ENCODE peak calls at places on chromosome 12, in five cellular contexts. One of them, this sample, is unnamed.

GRCh38 chr12:123391546-123392343 is 7.8 kb downstream of the KMT5A start:
- DNase-seq in HCT116: no peak
- DNase-seq in HepG2: no peak
- DNase-seq in GM12878: no peak
- DNase-seq in A549: no peak
- DNase-seq in this sample: no peak

GRCh38 chr12:111673503-111673902 is 12.3 kb downstream of the BRAP start:
- DNase-seq in GM12878: no peak
- DNase-seq in HCT116: peak; percentile 33
- DNase-seq in A549: no peak
- DNase-seq in HepG2: peak; percentile 31
- DNase-seq in this sample: no peak

GRCh38 chr12:76878045-76878898 is 547 bp downstream of the CSRP2 start:
- DNase-seq in GM12878: no peak
- DNase-seq in A549: peak; percentile 70
- DNase-seq in HepG2: peak; percentile 23
- DNase-seq in HCT116: peak; percentile 15
- DNase-seq in this sample: peak; percentile 74

GRCh38 chr12:31491819-31492598 is 98.9 kb downstream of the DENND5B start:
- DNase-seq in GM12878: no peak
- DNase-seq in HCT116: peak; percentile 93
- DNase-seq in HepG2: peak; percentile 31
- DNase-seq in A549: peak; percentile 29
- DNase-seq in this sample: no peak

GRCh38 chr12:109757671-109758265 is 44.1 kb downstream of the FAM222A start:
- DNase-seq in HCT116: no peak
- DNase-seq in A549: no peak
- DNase-seq in GM12878: no peak
- DNase-seq in HepG2: no peak
- DNase-seq in this sample: peak; percentile 1

GRCh38 chr12:6925543-6926279 is 2.0 kb upstream of the ATN1 start:
- DNase-seq in A549: peak; percentile 90
- DNase-seq in HepG2: no peak
- DNase-seq in HCT116: peak; percentile 90
- DNase-seq in GM12878: no peak
- DNase-seq in this sample: peak; percentile 67

GRCh38 chr12:75862692-75863471 is 168.7 kb downstream of the PHLDA1 start:
- DNase-seq in GM12878: no peak
- DNase-seq in HepG2: peak; percentile 28
- DNase-seq in HCT116: peak; percentile 84
- DNase-seq in A549: peak; percentile 67
- DNase-seq in this sample: no peak

GRCh38 chr12:106954462-106955376 is 988 bp upstream of the TMEM263 start:
- DNase-seq in GM12878: no peak
- DNase-seq in HepG2: no peak
- DNase-seq in A549: no peak
- DNase-seq in HCT116: no peak
- DNase-seq in this sample: peak; percentile 18

GRCh38 chr12:50579757-50580267 is 75.0 kb downstream of the DIP2B start:
- DNase-seq in HCT116: no peak
- DNase-seq in GM12878: peak; percentile 40
- DNase-seq in HepG2: no peak
- DNase-seq in A549: peak; percentile 25
- DNase-seq in this sample: no peak

GRCh38 chr12:30582943-30583342 is 112.7 kb downstream of the IPO8 start:
- DNase-seq in GM12878: no peak
- DNase-seq in HCT116: no peak
- DNase-seq in HepG2: no peak
- DNase-seq in A549: no peak
- DNase-seq in this sample: no peak

GRCh38 chr12:120662879-120663278 is 22.5 kb downstream of the CABP1 start:
- DNase-seq in A549: no peak
- DNase-seq in HCT116: no peak
- DNase-seq in GM12878: peak; percentile 67
- DNase-seq in HepG2: no peak
- DNase-seq in this sample: no peak

GRCh38 chr12:103771466-103771865 is 69.6 kb downstream of the NT5DC3 start:
- DNase-seq in HepG2: peak; percentile 42
- DNase-seq in GM12878: no peak
- DNase-seq in HCT116: no peak
- DNase-seq in A549: peak; percentile 59
- DNase-seq in this sample: peak; percentile 68
- TF ChIP-seq MAX in HepG2: no peak
- TF ChIP-seq MAX in GM12878: no peak
- TF ChIP-seq MAX in HCT116: no peak
- TF ChIP-seq MAX in A549: no peak
- TF ChIP-seq MAX in this sample: no peak

GRCh38 chr12:64892561-64892960 is 68.1 kb downstream of the TBC1D30 start:
- DNase-seq in HCT116: no peak
- DNase-seq in GM12878: no peak
- DNase-seq in A549: no peak
- DNase-seq in HepG2: no peak
- DNase-seq in this sample: no peak

GRCh38 chr12:64894827-64895475 is 70.5 kb downstream of the TBC1D30 start:
- DNase-seq in GM12878: no peak
- DNase-seq in A549: no peak
- DNase-seq in HCT116: no peak
- DNase-seq in HepG2: no peak
- DNase-seq in this sample: no peak

GRCh38 chr12:64891629-64892028 is 67.2 kb downstream of the TBC1D30 start:
- DNase-seq in HepG2: no peak
- DNase-seq in GM12878: no peak
- DNase-seq in HCT116: no peak
- DNase-seq in A549: no peak
- DNase-seq in this sample: no peak

GRCh38 chr12:64895541-64895940 is 71.1 kb downstream of the TBC1D30 start:
- DNase-seq in GM12878: no peak
- DNase-seq in HepG2: no peak
- DNase-seq in A549: no peak
- DNase-seq in HCT116: no peak
- DNase-seq in this sample: no peak

DNA sequence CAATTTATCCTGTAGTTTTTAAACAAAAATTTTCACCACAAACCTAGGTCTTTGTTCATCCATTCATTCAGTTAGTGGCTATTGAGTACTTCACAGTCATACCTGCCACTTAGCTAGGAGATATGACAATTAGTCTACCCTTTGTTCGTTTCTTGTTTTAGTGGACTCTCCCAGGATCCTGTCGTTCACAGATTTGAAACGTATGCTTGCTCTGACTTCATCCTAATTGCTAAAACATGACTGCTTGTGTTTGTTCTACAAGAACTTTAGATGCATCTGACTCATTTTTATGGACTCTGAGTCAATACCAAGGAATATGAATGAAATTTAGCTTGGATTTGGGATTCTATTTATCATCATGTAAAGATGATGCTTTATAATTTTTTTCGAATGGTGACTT is 69.5 kb downstream of the TBC1D30 start:
- DNase-seq in HepG2: no peak
- DNase-seq in HCT116: no peak
- DNase-seq in GM12878: no peak
- DNase-seq in A549: no peak
- DNase-seq in this sample: no peak
- TF ChIP-seq MAX in HepG2: no peak
- TF ChIP-seq MAX in HCT116: no peak
- TF ChIP-seq MAX in GM12878: no peak
- TF ChIP-seq MAX in A549: no peak
- TF ChIP-seq MAX in this sample: no peak

GRCh38 chr12:54296393-54297121 is 4.3 kb downstream of the NFE2 start:
- DNase-seq in HCT116: no peak
- DNase-seq in HepG2: no peak
- DNase-seq in A549: no peak
- DNase-seq in GM12878: no peak
- DNase-seq in this sample: no peak

GRCh38 chr12:54292083-54292930 is 8.5 kb downstream of the NFE2 start:
- DNase-seq in HCT116: no peak
- DNase-seq in HepG2: no peak
- DNase-seq in GM12878: no peak
- DNase-seq in A549: no peak
- DNase-seq in this sample: no peak

GRCh38 chr12:54292931-54293241 is 7.9 kb downstream of the NFE2 start:
- DNase-seq in GM12878: no peak
- DNase-seq in HCT116: no peak
- DNase-seq in HepG2: no peak
- DNase-seq in A549: no peak
- DNase-seq in this sample: no peak

GRCh38 chr12:54294914-54295566 is 5.8 kb downstream of the NFE2 start:
- DNase-seq in HepG2: no peak
- DNase-seq in A549: no peak
- DNase-seq in GM12878: no peak
- DNase-seq in HCT116: no peak
- DNase-seq in this sample: no peak

GRCh38 chr12:54294152-54294913 is 6.5 kb downstream of the NFE2 start:
- DNase-seq in GM12878: no peak
- DNase-seq in HCT116: no peak
- DNase-seq in HepG2: peak; percentile 89
- DNase-seq in A549: peak; percentile 83
- DNase-seq in this sample: peak; percentile 88
- TF ChIP-seq MAX in GM12878: no peak
- TF ChIP-seq MAX in HCT116: no peak
- TF ChIP-seq MAX in HepG2: peak; percentile 46
- TF ChIP-seq MAX in A549: no peak
- TF ChIP-seq MAX in this sample: no peak

GRCh38 chr12:103736572-103736971 is 104.5 kb downstream of the NT5DC3 start:
- DNase-seq in HCT116: no peak
- DNase-seq in GM12878: no peak
- DNase-seq in A549: no peak
- DNase-seq in HepG2: no peak
- DNase-seq in this sample: no peak

GRCh38 chr12:103735291-103735690 is 105.7 kb downstream of the NT5DC3 start:
- DNase-seq in A549: no peak
- DNase-seq in HCT116: no peak
- DNase-seq in GM12878: no peak
- DNase-seq in HepG2: no peak
- DNase-seq in this sample: no peak

GRCh38 chr12:103739546-103739945 is 101.5 kb downstream of the NT5DC3 start:
- DNase-seq in GM12878: no peak
- DNase-seq in A549: no peak
- DNase-seq in HepG2: no peak
- DNase-seq in HCT116: no peak
- DNase-seq in this sample: no peak

GRCh38 chr12:103734847-103735246 is 106.2 kb downstream of the NT5DC3 start:
- DNase-seq in GM12878: no peak
- DNase-seq in HepG2: no peak
- DNase-seq in A549: no peak
- DNase-seq in HCT116: no peak
- DNase-seq in this sample: no peak

DNA sequence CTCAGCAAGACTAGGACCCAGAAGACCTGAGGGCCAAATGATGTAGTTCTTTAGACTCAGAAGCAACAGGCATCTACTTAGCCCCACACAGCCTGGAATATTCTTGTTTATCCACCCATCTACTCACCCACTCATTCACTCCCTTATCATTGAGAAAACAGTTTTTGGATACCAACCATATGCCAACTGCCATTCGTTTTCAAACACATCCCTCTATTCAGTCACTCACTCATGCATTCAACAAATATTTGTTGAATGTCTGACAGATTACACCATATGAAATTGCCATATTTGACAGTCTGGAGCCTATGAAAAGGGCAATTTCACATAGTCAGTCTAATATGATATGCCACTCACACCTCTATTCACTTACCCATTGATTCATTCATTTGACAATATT is 103.2 kb downstream of the NT5DC3 start:
- DNase-seq in GM12878: no peak
- DNase-seq in HCT116: no peak
- DNase-seq in HepG2: no peak
- DNase-seq in A549: no peak
- DNase-seq in this sample: no peak
- TF ChIP-seq MAX in GM12878: no peak
- TF ChIP-seq MAX in HCT116: no peak
- TF ChIP-seq MAX in HepG2: no peak
- TF ChIP-seq MAX in A549: no peak
- TF ChIP-seq MAX in this sample: no peak

GRCh38 chr12:43111608-43112007 is 440.4 kb downstream of the ADAMTS20 start:
- DNase-seq in HCT116: no peak
- DNase-seq in HepG2: no peak
- DNase-seq in GM12878: peak; percentile 4
- DNase-seq in A549: no peak
- DNase-seq in this sample: no peak

GRCh38 chr12:43114316-43114715 is 437.7 kb downstream of the ADAMTS20 start:
- DNase-seq in HCT116: no peak
- DNase-seq in GM12878: no peak
- DNase-seq in A549: no peak
- DNase-seq in HepG2: no peak
- DNase-seq in this sample: no peak

GRCh38 chr12:43113616-43114015 is 438.4 kb downstream of the ADAMTS20 start:
- DNase-seq in A549: no peak
- DNase-seq in HCT116: no peak
- DNase-seq in GM12878: no peak
- DNase-seq in HepG2: no peak
- DNase-seq in this sample: no peak

GRCh38 chr12:43112101-43112661 is 439.8 kb downstream of the ADAMTS20 start:
- DNase-seq in GM12878: no peak
- DNase-seq in A549: no peak
- DNase-seq in HCT116: no peak
- DNase-seq in HepG2: no peak
- DNase-seq in this sample: no peak

GRCh38 chr12:43113153-43113552 is 438.9 kb downstream of the ADAMTS20 start:
- DNase-seq in A549: no peak
- DNase-seq in HepG2: no peak
- DNase-seq in HCT116: no peak
- DNase-seq in GM12878: no peak
- DNase-seq in this sample: no peak
- TF ChIP-seq MAX in A549: no peak
- TF ChIP-seq MAX in HepG2: no peak
- TF ChIP-seq MAX in HCT116: no peak
- TF ChIP-seq MAX in GM12878: no peak
- TF ChIP-seq MAX in this sample: no peak

GRCh38 chr12:96811083-96811482 is 96.0 kb upstream of the NEDD1 start:
- DNase-seq in HepG2: peak; percentile 46
- DNase-seq in GM12878: no peak
- DNase-seq in A549: peak; percentile 28
- DNase-seq in HCT116: no peak
- DNase-seq in this sample: no peak
- TF ChIP-seq MAX in HepG2: no peak
- TF ChIP-seq MAX in GM12878: no peak
- TF ChIP-seq MAX in A549: no peak
- TF ChIP-seq MAX in HCT116: no peak
- TF ChIP-seq MAX in this sample: no peak

DNA sequence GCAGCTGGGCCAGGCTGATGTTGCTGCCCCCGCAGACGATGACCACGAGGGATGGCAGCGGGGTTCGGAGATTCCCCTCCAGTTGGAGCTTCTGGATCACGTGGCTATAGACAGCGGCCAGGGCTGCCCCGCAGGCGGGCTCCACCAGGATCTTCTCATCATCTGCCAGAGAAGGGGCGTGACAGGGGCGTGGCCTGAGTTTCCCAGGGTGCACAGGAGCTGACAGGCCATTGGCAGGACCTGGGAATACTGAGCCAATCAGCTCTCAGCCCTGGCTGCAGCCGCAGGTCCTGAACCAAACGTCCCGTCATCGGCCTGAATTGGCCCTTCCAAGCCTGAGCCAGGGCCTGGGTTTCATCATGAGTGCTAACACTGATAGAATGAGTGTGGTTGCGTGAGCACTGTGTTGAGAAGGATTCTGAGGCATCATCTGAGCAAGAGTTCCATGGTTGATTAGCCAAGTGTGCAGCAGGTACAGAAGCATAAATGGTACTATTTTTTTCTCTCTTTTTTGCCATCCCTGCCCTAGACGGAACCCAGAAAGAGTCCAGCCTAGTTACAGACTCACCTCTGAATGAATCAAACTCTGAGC is 10.6 kb downstream of the SDS start:
- DNase-seq in HepG2: peak; percentile 48
- DNase-seq in HCT116: peak; percentile 22
- DNase-seq in A549: no peak
- DNase-seq in GM12878: peak; percentile 59
- DNase-seq in this sample: peak; percentile 94
- TF ChIP-seq MAX in HepG2: no peak
- TF ChIP-seq MAX in HCT116: no peak
- TF ChIP-seq MAX in A549: no peak
- TF ChIP-seq MAX in GM12878: no peak
- TF ChIP-seq MAX in this sample: no peak

This sample was measured in WTC11.